ENCODE peak calls at places on chromosomes 5 and 9, in eight cellular contexts. W is AG09309; B is glomerular endothelial cell; Y is stimulated activated naive B cell treated with anti-CD40 and anti-IgM and Interleukin-4, amounts not matched to agents 10 μg/mL and 1 μg/mL and 100 μg/mL, for 72 hours; O is stimulated activated CD8-positive, alpha-beta memory T cell treated with anti-CD3 and anti-CD28 coated beads, Interleukin-15, amount 100 ng/mL, for 24 hours; X is RPMI7951; D is CD8-positive, alpha-beta memory T cell; M is NCI-H226. F is an unnamed sample.
A peak's percentile ranks its signal among the peaks of the same experiment; 100 is the strongest.

GRCh38 chr9:138049085-138049778 is 171.7 kb downstream of the CACNA1B start:
- DNase-seq in W (no peak), X (no peak), D (no peak), M (no peak), B (no peak), Y (no peak), O (no peak), F (no peak)

GRCh38 chr9:125147401-125147951 is 4.1 kb upstream of the SCAI start:
- DNase-seq in D (no peak), O (no peak), M (no peak), B (no peak), Y (no peak), X (no peak), W (no peak), F (no peak)

GRCh38 chr9:129058965-129059795 is 21.7 kb upstream of the DOLPP1 start:
- DNase-seq in W (no peak), Y (no peak), B (no peak), D (no peak), O (no peak), X (peak; percentile 17), M (no peak), F (no peak)

GRCh38 chr5:37554938-37555337 is 175.8 kb downstream of the WDR70 start:
- DNase-seq in X (peak; percentile 22), D (no peak), M (no peak), B (no peak), W (no peak), O (no peak), Y (no peak), F (no peak)

GRCh38 chr5:34587355-34588241 is 68.5 kb upstream of the RAI14 start:
- DNase-seq in W (no peak), B (no peak), Y (no peak), M (peak; percentile 60), O (no peak), X (peak; percentile 57), D (no peak), F (peak; percentile 48)

GRCh38 chr5:9610969-9611368 is 19.2 kb downstream of the TAS2R1 start:
- DNase-seq in B (no peak), D (no peak), W (no peak), O (no peak), Y (no peak), M (no peak), X (no peak), F (no peak)

GRCh38 chr9:26566141-26566540 is 326.5 kb downstream of the CAAP1 start:
- DNase-seq in W (no peak), D (no peak), O (no peak), M (no peak), B (no peak), Y (no peak), X (no peak), F (no peak)

GRCh38 chr9:4170231-4170630 is 129.6 kb downstream of the GLIS3 start:
- DNase-seq in X (no peak), B (no peak), D (no peak), O (no peak), Y (no peak), W (no peak), M (no peak), F (no peak)

GRCh38 chr5:136232316-136232715 is 39.4 kb upstream of the SMIM32 start:
- DNase-seq in Y (no peak), M (no peak), W (no peak), B (no peak), O (no peak), X (no peak), D (no peak), F (no peak)

GRCh38 chr9:105232207-105232606 is 12.2 kb upstream of the SLC44A1 start:
- DNase-seq in X (peak; percentile 26), Y (no peak), W (peak; percentile 55), M (no peak), B (no peak), D (no peak), O (no peak), F (no peak)

GRCh38 chr5:58635416-58635815 is 52.5 kb downstream of the RAB3C start:
- DNase-seq in M (no peak), B (no peak), D (no peak), W (no peak), X (no peak), O (no peak), Y (no peak), F (no peak)